ENCODE peak calls at places on chromosomes 7 and 10, in eight cellular contexts. One of them, this sample, is unnamed.
A peak's percentile ranks its signal among the peaks of the same experiment; 100 is the strongest.

GRCh38 chr7:7913506-7913905 is 55.1 kb upstream of the GLCCI1 start:
- DNase-seq in heart left ventricle: no peak
- DNase-seq in mammary epithelial cell: no peak
- DNase-seq in pancreas: no peak
- DNase-seq in lung: no peak
- DNase-seq in body of pancreas: no peak
- DNase-seq in left ventricle myocardium inferior: no peak
- DNase-seq in CD8-positive, alpha-beta T cell: no peak
- DNase-seq in this sample: no peak

GRCh38 chr7:29565982-29566746 is 2.5 kb downstream of the PRR15 start:
- DNase-seq in heart left ventricle: no peak
- DNase-seq in mammary epithelial cell: no peak
- DNase-seq in pancreas: peak; percentile 20
- DNase-seq in lung: no peak
- DNase-seq in body of pancreas: no peak
- DNase-seq in left ventricle myocardium inferior: no peak
- DNase-seq in CD8-positive, alpha-beta T cell: no peak
- DNase-seq in this sample: peak; percentile 20

GRCh38 chr10:88032566-88032965 is 169.1 kb downstream of the PTEN start:
- DNase-seq in heart left ventricle: no peak
- DNase-seq in mammary epithelial cell: peak; percentile 60
- DNase-seq in pancreas: no peak
- DNase-seq in lung: no peak
- DNase-seq in body of pancreas: no peak
- DNase-seq in left ventricle myocardium inferior: no peak
- DNase-seq in CD8-positive, alpha-beta T cell: no peak
- DNase-seq in this sample: no peak

GRCh38 chr7:519974-520458 is 370 bp upstream of the PDGFA start:
- DNase-seq in heart left ventricle: no peak
- DNase-seq in mammary epithelial cell: peak; percentile 74
- DNase-seq in pancreas: peak; percentile 56
- DNase-seq in lung: no peak
- DNase-seq in body of pancreas: peak; percentile 69
- DNase-seq in left ventricle myocardium inferior: peak; percentile 63
- DNase-seq in CD8-positive, alpha-beta T cell: no peak
- DNase-seq in this sample: peak; percentile 57

GRCh38 chr10:4199196-4199595 is 414.2 kb upstream of the KLF6 start:
- DNase-seq in heart left ventricle: no peak
- DNase-seq in mammary epithelial cell: peak; percentile 73
- DNase-seq in pancreas: no peak
- DNase-seq in lung: no peak
- DNase-seq in body of pancreas: no peak
- DNase-seq in left ventricle myocardium inferior: no peak
- DNase-seq in CD8-positive, alpha-beta T cell: no peak
- DNase-seq in this sample: no peak

GRCh38 chr10:77240959-77241358 is 396.6 kb downstream of the KCNMA1 start:
- DNase-seq in heart left ventricle: no peak
- DNase-seq in mammary epithelial cell: no peak
- DNase-seq in pancreas: no peak
- DNase-seq in lung: no peak
- DNase-seq in body of pancreas: no peak
- DNase-seq in left ventricle myocardium inferior: no peak
- DNase-seq in CD8-positive, alpha-beta T cell: no peak
- DNase-seq in this sample: no peak

GRCh38 chr7:44382459-44383300 is 57.3 kb upstream of the CAMK2B start:
- DNase-seq in heart left ventricle: no peak
- DNase-seq in mammary epithelial cell: no peak
- DNase-seq in pancreas: no peak
- DNase-seq in lung: no peak
- DNase-seq in body of pancreas: no peak
- DNase-seq in left ventricle myocardium inferior: no peak
- DNase-seq in CD8-positive, alpha-beta T cell: peak; percentile 39
- DNase-seq in this sample: no peak

GRCh38 chr7:90404777-90405176 is 1.5 kb downstream of the CLDN12 start:
- DNase-seq in heart left ventricle: no peak
- DNase-seq in mammary epithelial cell: peak; percentile 20
- DNase-seq in pancreas: no peak
- DNase-seq in lung: no peak
- DNase-seq in body of pancreas: no peak
- DNase-seq in left ventricle myocardium inferior: no peak
- DNase-seq in CD8-positive, alpha-beta T cell: no peak
- DNase-seq in this sample: no peak

GRCh38 chr7:137386966-137387365 is 43.4 kb upstream of the PTN start:
- DNase-seq in heart left ventricle: no peak
- DNase-seq in mammary epithelial cell: no peak
- DNase-seq in pancreas: no peak
- DNase-seq in lung: no peak
- DNase-seq in body of pancreas: no peak
- DNase-seq in left ventricle myocardium inferior: no peak
- DNase-seq in CD8-positive, alpha-beta T cell: no peak
- DNase-seq in this sample: no peak

GRCh38 chr7:19701471-19701870 is 7.4 kb downstream of the POLR1F start:
- DNase-seq in heart left ventricle: no peak
- DNase-seq in mammary epithelial cell: no peak
- DNase-seq in pancreas: no peak
- DNase-seq in lung: no peak
- DNase-seq in body of pancreas: no peak
- DNase-seq in left ventricle myocardium inferior: no peak
- DNase-seq in CD8-positive, alpha-beta T cell: no peak
- DNase-seq in this sample: no peak

GRCh38 chr7:16644987-16645592 is 464 bp downstream of the ANKMY2 start:
- DNase-seq in heart left ventricle: peak; percentile 71
- DNase-seq in mammary epithelial cell: no peak
- DNase-seq in pancreas: peak; percentile 52
- DNase-seq in lung: peak; percentile 48
- DNase-seq in body of pancreas: peak; percentile 20
- DNase-seq in left ventricle myocardium inferior: peak; percentile 31
- DNase-seq in CD8-positive, alpha-beta T cell: no peak
- DNase-seq in this sample: peak; percentile 45

GRCh38 chr10:116760919-116761318 is 18.6 kb upstream of the HSPA12A start:
- DNase-seq in heart left ventricle: no peak
- DNase-seq in mammary epithelial cell: no peak
- DNase-seq in pancreas: no peak
- DNase-seq in lung: no peak
- DNase-seq in body of pancreas: no peak
- DNase-seq in left ventricle myocardium inferior: no peak
- DNase-seq in CD8-positive, alpha-beta T cell: no peak
- DNase-seq in this sample: no peak

GRCh38 chr7:93747019-93747418 is 143.5 kb downstream of the TFPI2 start:
- DNase-seq in heart left ventricle: no peak
- DNase-seq in mammary epithelial cell: no peak
- DNase-seq in pancreas: no peak
- DNase-seq in lung: no peak
- DNase-seq in body of pancreas: no peak
- DNase-seq in left ventricle myocardium inferior: no peak
- DNase-seq in CD8-positive, alpha-beta T cell: no peak
- DNase-seq in this sample: no peak

GRCh38 chr10:16856567-16856966 is 39.3 kb upstream of the RSU1 start:
- DNase-seq in heart left ventricle: no peak
- DNase-seq in mammary epithelial cell: peak; percentile 9
- DNase-seq in pancreas: no peak
- DNase-seq in lung: no peak
- DNase-seq in body of pancreas: no peak
- DNase-seq in left ventricle myocardium inferior: no peak
- DNase-seq in CD8-positive, alpha-beta T cell: no peak
- DNase-seq in this sample: peak; percentile 6

GRCh38 chr10:47190301-47190700 is 109.7 kb upstream of the GDF10 start:
- DNase-seq in heart left ventricle: no peak
- DNase-seq in mammary epithelial cell: peak; percentile 64
- DNase-seq in pancreas: no peak
- DNase-seq in lung: no peak
- DNase-seq in body of pancreas: no peak
- DNase-seq in left ventricle myocardium inferior: no peak
- DNase-seq in CD8-positive, alpha-beta T cell: no peak
- DNase-seq in this sample: no peak

GRCh38 chr7:34011711-34012110 is 106.4 kb downstream of the BMPER start:
- DNase-seq in heart left ventricle: no peak
- DNase-seq in mammary epithelial cell: no peak
- DNase-seq in pancreas: no peak
- DNase-seq in lung: no peak
- DNase-seq in body of pancreas: no peak
- DNase-seq in left ventricle myocardium inferior: no peak
- DNase-seq in CD8-positive, alpha-beta T cell: no peak
- DNase-seq in this sample: no peak

GRCh38 chr10:127243490-127244272 is 47.3 kb upstream of the INSYN2A start:
- DNase-seq in heart left ventricle: no peak
- DNase-seq in mammary epithelial cell: peak; percentile 11
- DNase-seq in pancreas: no peak
- DNase-seq in lung: no peak
- DNase-seq in body of pancreas: peak; percentile 13
- DNase-seq in left ventricle myocardium inferior: no peak
- DNase-seq in CD8-positive, alpha-beta T cell: no peak
- DNase-seq in this sample: peak; percentile 21

GRCh38 chr10:24544776-24545175 is 178.9 kb downstream of the ARHGAP21 start:
- DNase-seq in heart left ventricle: no peak
- DNase-seq in mammary epithelial cell: no peak
- DNase-seq in pancreas: no peak
- DNase-seq in lung: no peak
- DNase-seq in body of pancreas: no peak
- DNase-seq in left ventricle myocardium inferior: no peak
- DNase-seq in CD8-positive, alpha-beta T cell: peak; percentile 19
- DNase-seq in this sample: no peak

GRCh38 chr7:140231779-140232491 is 55.2 kb upstream of the KDM7A start:
- DNase-seq in heart left ventricle: no peak
- DNase-seq in mammary epithelial cell: peak; percentile 27
- DNase-seq in pancreas: no peak
- DNase-seq in lung: no peak
- DNase-seq in body of pancreas: no peak
- DNase-seq in left ventricle myocardium inferior: no peak
- DNase-seq in CD8-positive, alpha-beta T cell: peak; percentile 59
- DNase-seq in this sample: no peak

GRCh38 chr7:151079199-151079910 is 1.3 kb downstream of the FASTK start:
- DNase-seq in heart left ventricle: peak; percentile 51
- DNase-seq in mammary epithelial cell: no peak
- DNase-seq in pancreas: no peak
- DNase-seq in lung: no peak
- DNase-seq in body of pancreas: no peak
- DNase-seq in left ventricle myocardium inferior: peak; percentile 14
- DNase-seq in CD8-positive, alpha-beta T cell: no peak
- DNase-seq in this sample: no peak

GRCh38 chr10:96690755-96691730 is 29.3 kb downstream of the PIK3AP1 start:
- DNase-seq in heart left ventricle: no peak
- DNase-seq in mammary epithelial cell: no peak
- DNase-seq in pancreas: no peak
- DNase-seq in lung: no peak
- DNase-seq in body of pancreas: no peak
- DNase-seq in left ventricle myocardium inferior: no peak
- DNase-seq in CD8-positive, alpha-beta T cell: no peak
- DNase-seq in this sample: no peak

GRCh38 chr7:141737118-141737835 is 881 bp upstream of the SSBP1 start:
- DNase-seq in heart left ventricle: no peak
- DNase-seq in mammary epithelial cell: peak; percentile 43
- DNase-seq in pancreas: peak; percentile 24
- DNase-seq in lung: no peak
- DNase-seq in body of pancreas: peak; percentile 31
- DNase-seq in left ventricle myocardium inferior: no peak
- DNase-seq in CD8-positive, alpha-beta T cell: peak; percentile 51
- DNase-seq in this sample: no peak

GRCh38 chr7:55623617-55624016 is 51.3 kb upstream of the VOPP1 start:
- DNase-seq in heart left ventricle: no peak
- DNase-seq in mammary epithelial cell: no peak
- DNase-seq in pancreas: no peak
- DNase-seq in lung: no peak
- DNase-seq in body of pancreas: no peak
- DNase-seq in left ventricle myocardium inferior: no peak
- DNase-seq in CD8-positive, alpha-beta T cell: no peak
- DNase-seq in this sample: no peak
- H3K9me3 ChIP-seq in heart left ventricle: no peaks in the 10 kb centered on the region
- H3K9me3 ChIP-seq in mammary epithelial cell: peaks cover 11% of the 10 kb centered on the region
- H3K9me3 ChIP-seq in pancreas: no peaks in the 10 kb centered on the region
- H3K9me3 ChIP-seq in lung: peaks cover 4% of the 10 kb centered on the region
- H3K9me3 ChIP-seq in body of pancreas: no peaks in the 10 kb centered on the region
- H3K9me3 ChIP-seq in left ventricle myocardium inferior: peaks cover 23% of the 10 kb centered on the region
- H3K9me3 ChIP-seq in CD8-positive, alpha-beta T cell: no peaks in the 10 kb centered on the region
- H3K9me3 ChIP-seq in this sample: no peaks in the 10 kb centered on the region

GRCh38 chr7:122340427-122340826 is 35.9 kb upstream of the FEZF1 start:
- DNase-seq in heart left ventricle: no peak
- DNase-seq in mammary epithelial cell: no peak
- DNase-seq in pancreas: no peak
- DNase-seq in lung: no peak
- DNase-seq in body of pancreas: no peak
- DNase-seq in left ventricle myocardium inferior: no peak
- DNase-seq in CD8-positive, alpha-beta T cell: no peak
- DNase-seq in this sample: no peak
- H3K4me1 ChIP-seq in heart left ventricle: no peaks in the 10 kb centered on the region
- H3K4me1 ChIP-seq in mammary epithelial cell: no peaks in the 10 kb centered on the region
- H3K4me1 ChIP-seq in pancreas: no peaks in the 10 kb centered on the region
- H3K4me1 ChIP-seq in lung: no peaks in the 10 kb centered on the region
- H3K4me1 ChIP-seq in body of pancreas: no peaks in the 10 kb centered on the region
- H3K4me1 ChIP-seq in left ventricle myocardium inferior: no peaks in the 10 kb centered on the region
- H3K4me1 ChIP-seq in CD8-positive, alpha-beta T cell: no peaks in the 10 kb centered on the region
- H3K4me1 ChIP-seq in this sample: no peaks in the 10 kb centered on the region

GRCh38 chr10:62053860-62054259 is 152.4 kb downstream of the ARID5B start:
- DNase-seq in heart left ventricle: no peak
- DNase-seq in mammary epithelial cell: no peak
- DNase-seq in pancreas: no peak
- DNase-seq in lung: no peak
- DNase-seq in body of pancreas: no peak
- DNase-seq in left ventricle myocardium inferior: no peak
- DNase-seq in CD8-positive, alpha-beta T cell: no peak
- DNase-seq in this sample: no peak
- TF ChIP-seq CTCF in heart left ventricle: no peak
- TF ChIP-seq CTCF in mammary epithelial cell: no peak
- TF ChIP-seq CTCF in pancreas: no peak
- TF ChIP-seq CTCF in lung: no peak
- TF ChIP-seq CTCF in body of pancreas: no peak
- TF ChIP-seq CTCF in left ventricle myocardium inferior: no peak
- TF ChIP-seq CTCF in CD8-positive, alpha-beta T cell: no peak
- TF ChIP-seq CTCF in this sample: no peak

GRCh38 chr7:157976406-157976805 is 611.2 kb downstream of the PTPRN2 start:
- DNase-seq in heart left ventricle: peak; percentile 24
- DNase-seq in mammary epithelial cell: no peak
- DNase-seq in pancreas: no peak
- DNase-seq in lung: no peak
- DNase-seq in body of pancreas: no peak
- DNase-seq in left ventricle myocardium inferior: no peak
- DNase-seq in CD8-positive, alpha-beta T cell: no peak
- DNase-seq in this sample: no peak

GRCh38 chr7:157973971-157974677 is 613.5 kb downstream of the PTPRN2 start:
- DNase-seq in heart left ventricle: peak; percentile 47
- DNase-seq in mammary epithelial cell: no peak
- DNase-seq in pancreas: no peak
- DNase-seq in lung: no peak
- DNase-seq in body of pancreas: no peak
- DNase-seq in left ventricle myocardium inferior: no peak
- DNase-seq in CD8-positive, alpha-beta T cell: no peak
- DNase-seq in this sample: no peak

GRCh38 chr7:157972914-157973313 is 614.7 kb downstream of the PTPRN2 start:
- DNase-seq in heart left ventricle: peak; percentile 4
- DNase-seq in mammary epithelial cell: no peak
- DNase-seq in pancreas: no peak
- DNase-seq in lung: no peak
- DNase-seq in body of pancreas: no peak
- DNase-seq in left ventricle myocardium inferior: no peak
- DNase-seq in CD8-positive, alpha-beta T cell: no peak
- DNase-seq in this sample: no peak

GRCh38 chr7:157975401-157976372 is 611.9 kb downstream of the PTPRN2 start:
- DNase-seq in heart left ventricle: peak; percentile 46
- DNase-seq in mammary epithelial cell: no peak
- DNase-seq in pancreas: no peak
- DNase-seq in lung: no peak
- DNase-seq in body of pancreas: no peak
- DNase-seq in left ventricle myocardium inferior: no peak
- DNase-seq in CD8-positive, alpha-beta T cell: no peak
- DNase-seq in this sample: no peak

GRCh38 chr7:157974678-157975230 is 612.9 kb downstream of the PTPRN2 start:
- DNase-seq in heart left ventricle: no peak
- DNase-seq in mammary epithelial cell: no peak
- DNase-seq in pancreas: no peak
- DNase-seq in lung: no peak
- DNase-seq in body of pancreas: no peak
- DNase-seq in left ventricle myocardium inferior: no peak
- DNase-seq in CD8-positive, alpha-beta T cell: no peak
- DNase-seq in this sample: no peak
- H3K9me3 ChIP-seq in heart left ventricle: peaks cover 12% of the 10 kb centered on the region
- H3K9me3 ChIP-seq in mammary epithelial cell: peaks cover 32% of the 10 kb centered on the region
- H3K9me3 ChIP-seq in pancreas: peaks cover 5% of the 10 kb centered on the region
- H3K9me3 ChIP-seq in lung: no peaks in the 10 kb centered on the region
- H3K9me3 ChIP-seq in body of pancreas: no peaks in the 10 kb centered on the region
- H3K9me3 ChIP-seq in left ventricle myocardium inferior: peaks cover 41% of the 10 kb centered on the region
- H3K9me3 ChIP-seq in CD8-positive, alpha-beta T cell: no peaks in the 10 kb centered on the region
- H3K9me3 ChIP-seq in this sample: peaks cover 19% of the 10 kb centered on the region

This sample was measured in heart right ventricle.